ENCODE peak calls at places on chromosomes 4 and X, in nine cellular contexts. Z is suprapubic skin, L is H1, O is sigmoid colon, W is GM12892, N is IMR-90, F is H54, M is breast epithelium, K is A549. G is an unnamed sample.

GRCh38 chr4:82811838-82812672 is 13.5 kb upstream of the SCD5 start:
- DNase-seq in O (no peak), K (no peak), N (peak; percentile 41), M (no peak), L (no peak), Z (no peak), W (no peak), F (no peak), G (no peak)

GRCh38 chr4:118797558-118798142 is 38.3 kb downstream of the SEC24D start:
- DNase-seq in O (no peak), N (peak; percentile 86), W (no peak), M (no peak), F (no peak), K (no peak), Z (no peak), L (no peak), G (no peak)

GRCh38 chrX:6021316-6022091 is 207.2 kb downstream of the NLGN4X start:
- DNase-seq in O (no peak), L (peak; percentile 61), W (peak; percentile 5), K (peak; percentile 23), Z (no peak), M (no peak), N (peak; percentile 0), F (no peak), G (no peak)

GRCh38 chr4:53321151-53321987 is 44.5 kb downstream of the SCFD2 start:
- DNase-seq in Z (no peak), N (peak; percentile 86), M (no peak), K (no peak), L (no peak), O (no peak), W (no peak), F (peak; percentile 9), G (no peak)

GRCh38 chrX:149867488-149867887 is 13.5 kb upstream of the MAGEA8 start:
- DNase-seq in Z (no peak), M (no peak), L (no peak), W (no peak), F (no peak), K (no peak), N (no peak), O (no peak), G (no peak)

GRCh38 chr4:134470544-134470943 is 269.0 kb upstream of the PABPC4L start:
- DNase-seq in M (no peak), W (no peak), L (no peak), F (no peak), O (no peak), N (no peak), K (no peak), Z (no peak), G (no peak)

GRCh38 chr4:101271516-101271915 is 75.8 kb downstream of the PPP3CA start:
- DNase-seq in K (peak; percentile 48), W (no peak), N (peak; percentile 31), Z (no peak), L (no peak), F (no peak), M (no peak), O (no peak), G (no peak)

GRCh38 chr4:78749972-78750727 is 26.0 kb upstream of the BMP2K start:
- DNase-seq in M (no peak), Z (no peak), F (no peak), W (no peak), O (no peak), K (no peak), N (no peak), L (no peak), G (no peak)

GRCh38 chr4:10639100-10639499 is 45.5 kb downstream of the CLNK start:
- DNase-seq in M (no peak), N (no peak), W (no peak), F (no peak), O (no peak), L (no peak), K (no peak), Z (no peak), G (no peak)

GRCh38 chrX:77749695-77750094 is 36.3 kb downstream of the ATRX start:
- DNase-seq in K (peak; percentile 91), L (no peak), W (no peak), M (no peak), F (no peak), O (no peak), N (peak; percentile 82), Z (no peak), G (no peak)

GRCh38 chr4:165569031-165569430 is 190.2 kb downstream of the CPE start:
- DNase-seq in K (no peak), N (no peak), F (no peak), M (no peak), O (no peak), W (no peak), L (no peak), Z (no peak), G (no peak)

GRCh38 chr4:43234626-43235025 is 342.1 kb downstream of the GRXCR1 start:
- DNase-seq in Z (no peak), K (no peak), N (peak; percentile 44), L (no peak), W (no peak), M (no peak), O (no peak), F (no peak), G (no peak)

GRCh38 chr4:89109841-89110540 is 1.3 kb upstream of the TIGD2 start:
- DNase-seq in Z (no peak), W (no peak), K (no peak), N (no peak), F (no peak), M (no peak), L (no peak), O (no peak), G (no peak)

GRCh38 chrX:95903490-95903889 is 781.2 kb upstream of the DIAPH2 start:
- DNase-seq in N (no peak), W (no peak), O (no peak), L (no peak), K (no peak), F (no peak), M (no peak), Z (no peak), G (no peak)

GRCh38 chr4:173345648-173346047 is 11.5 kb upstream of the HMGB2 start:
- DNase-seq in W (no peak), O (no peak), M (no peak), K (no peak), N (no peak), F (no peak), L (no peak), Z (no peak), G (no peak)

GRCh38 chrX:46739736-46740135 is 19.2 kb downstream of the SLC9A7 start:
- DNase-seq in Z (no peak), M (no peak), K (no peak), F (no peak), N (no peak), W (no peak), L (no peak), O (no peak), G (no peak)

GRCh38 chr4:55618546-55619143 is 17.5 kb downstream of the NMU start:
- DNase-seq in F (no peak), M (no peak), O (no peak), N (no peak), K (no peak), L (no peak), W (no peak), Z (no peak), G (no peak)

GRCh38 chr4:74546020-74546419 is 101.1 kb downstream of the AREG start:
- DNase-seq in K (peak; percentile 19), Z (no peak), O (no peak), L (no peak), F (no peak), M (no peak), N (no peak), W (no peak), G (no peak)

GRCh38 chr4:39456946-39457763 is 1.6 kb downstream of the RPL9 start:
- DNase-seq in F (no peak), Z (no peak), O (no peak), K (no peak), N (no peak), L (no peak), W (no peak), M (no peak), G (no peak)
- TF ChIP-seq POLR2A in F (no peak), Z (no peak), O (no peak), K (no peak), N (no peak), L (peak; percentile 21), W (no peak), M (no peak), G (no peak)

GRCh38 chr4:145861331-145862318 is 77.0 kb downstream of the ZNF827 start:
- DNase-seq in N (no peak), W (no peak), Z (no peak), F (no peak), O (no peak), L (no peak), K (no peak), M (peak; percentile 33), G (no peak)
- TF ChIP-seq POLR2A in N (no peak), W (no peak), Z (no peak), F (no peak), O (no peak), L (no peak), K (no peak), M (no peak), G (no peak)

DNA sequence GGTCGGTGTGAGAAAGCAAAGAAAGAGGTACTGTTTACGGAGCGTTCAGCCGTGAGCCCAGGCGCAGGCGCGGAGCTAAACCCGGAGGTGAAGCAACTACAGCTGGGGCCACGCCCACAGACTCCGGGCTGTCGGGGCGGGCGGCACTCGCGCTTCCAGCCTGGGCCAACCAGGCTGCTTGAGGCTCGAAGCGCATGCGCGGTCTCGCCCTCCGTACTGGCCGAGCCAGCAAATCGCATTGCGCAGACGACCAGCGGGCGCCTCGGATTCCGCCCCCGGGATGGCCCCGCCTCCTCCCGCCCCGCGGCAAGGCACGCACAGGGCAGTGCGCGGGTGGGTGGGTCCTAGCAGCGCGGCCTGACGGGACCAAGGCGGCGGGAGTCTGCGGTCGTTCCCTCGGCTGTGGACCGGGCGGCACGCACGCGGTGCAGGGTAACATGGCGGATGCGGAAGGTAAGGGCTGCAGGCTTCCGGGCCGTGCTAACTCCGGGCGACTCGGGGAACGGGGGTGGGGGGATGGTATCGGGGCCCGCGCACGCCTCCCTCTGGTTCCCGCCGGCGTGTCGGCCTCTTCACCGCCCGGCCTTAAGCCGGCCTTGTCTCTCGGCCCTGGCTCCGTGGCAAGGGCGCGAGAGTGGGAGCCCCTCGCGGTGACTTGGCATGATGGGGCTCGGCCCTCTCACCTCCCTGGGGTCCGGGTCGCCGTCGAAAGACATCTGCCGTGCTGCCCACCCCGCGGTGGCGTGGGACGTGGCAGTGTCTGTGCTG is at the start of gene DKC1:
- DNase-seq in W (peak; percentile 72), M (peak; percentile 93), Z (peak; percentile 93), K (peak; percentile 97), O (peak; percentile 97), F (peak; percentile 90), L (peak; percentile 87), N (peak; percentile 94), G (peak; percentile 90)
- TF ChIP-seq POLR2A in W (peak; percentile 72), M (no peak), Z (no peak), K (peak; percentile 83), O (no peak), F (peak; percentile 72), L (peak; percentile 60), N (peak; percentile 70), G (no peak)

GRCh38 chr4:780730-781492 is 45.0 kb downstream of the CPLX1 start:
- DNase-seq in M (no peak), L (no peak), F (no peak), N (peak; percentile 10), K (no peak), Z (peak; percentile 73), O (no peak), W (no peak), G (peak; percentile 87)
- TF ChIP-seq POLR2A in M (no peak), L (no peak), F (no peak), N (no peak), K (no peak), Z (no peak), O (no peak), W (no peak), G (no peak)

G was measured in lower leg skin.